ENCODE peak calls at places on chromosome 4, in four cellular contexts. C is choroid plexus epithelial cell, T is MCF 10A, L is D721Med. V is an unnamed sample.

GRCh38 chr4:4752576-4753401 is 106.7 kb upstream of the MSX1 start:
- DNase-seq in C (no peak), T (no peak), L (no peak), V (peak)

GRCh38 chr4:2333356-2333841 is 71.5 kb upstream of the MXD4 start:
- DNase-seq in C (no peak), T (peak), L (no peak), V (no peak)

GRCh38 chr4:153798436-153798835 is 9.6 kb upstream of the SFRP2 start:
- DNase-seq in C (no peak), T (no peak), L (no peak), V (no peak)

GRCh38 chr4:100848865-100849264 is 331.0 kb upstream of the EMCN start:
- DNase-seq in C (no peak), T (peak), L (no peak), V (no peak)

GRCh38 chr4:184776821-184777220 is 42.9 kb upstream of the CENPU start:
- DNase-seq in C (no peak), T (no peak), L (no peak), V (no peak)

GRCh38 chr4:2786152-2786671 is 6.7 kb upstream of the SH3BP2 start:
- DNase-seq in C (no peak), T (no peak), L (no peak), V (no peak)

GRCh38 chr4:47668810-47669408 is 169.0 kb downstream of the CORIN start:
- DNase-seq in C (peak), T (peak), L (no peak), V (peak)

GRCh38 chr4:15778191-15778741 is at the start of gene CD38:
- DNase-seq in C (peak), T (no peak), L (no peak), V (peak)

GRCh38 chr4:16967722-16968121 is 69.3 kb upstream of the LDB2 start:
- DNase-seq in C (peak), T (no peak), L (no peak), V (no peak)

DNA sequence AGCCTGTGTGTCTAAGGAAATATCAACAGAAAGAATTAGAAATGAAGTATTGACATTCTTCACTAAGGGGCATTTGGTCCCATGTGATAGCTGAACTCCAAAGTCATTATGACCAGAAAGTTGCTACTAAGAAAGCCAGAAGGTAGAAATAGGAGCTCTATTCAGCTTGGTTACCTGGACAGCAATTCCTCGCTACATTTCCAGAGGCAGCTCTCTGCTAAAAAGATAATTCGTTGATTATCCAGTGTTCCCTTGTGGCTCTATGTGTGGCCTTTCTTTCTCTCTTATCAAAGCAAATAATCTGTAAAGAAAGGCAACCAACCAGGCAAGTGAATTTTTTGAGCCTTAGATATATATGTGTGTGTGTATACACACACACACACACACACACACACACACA is 341.3 kb downstream of the ADGRL3 start:
- DNase-seq in C (no peak), T (no peak), L (no peak), V (no peak)
- TF ChIP-seq CTCF in C (no peak), T (no peak), L (no peak), V (no peak)

GRCh38 chr4:8537041-8537461 is 43.1 kb upstream of the GPR78 start:
- DNase-seq in C (peak), T (peak), L (no peak), V (no peak)
- TF ChIP-seq CTCF in C (no peak), T (no peak), L (no peak), V (no peak)

DNA sequence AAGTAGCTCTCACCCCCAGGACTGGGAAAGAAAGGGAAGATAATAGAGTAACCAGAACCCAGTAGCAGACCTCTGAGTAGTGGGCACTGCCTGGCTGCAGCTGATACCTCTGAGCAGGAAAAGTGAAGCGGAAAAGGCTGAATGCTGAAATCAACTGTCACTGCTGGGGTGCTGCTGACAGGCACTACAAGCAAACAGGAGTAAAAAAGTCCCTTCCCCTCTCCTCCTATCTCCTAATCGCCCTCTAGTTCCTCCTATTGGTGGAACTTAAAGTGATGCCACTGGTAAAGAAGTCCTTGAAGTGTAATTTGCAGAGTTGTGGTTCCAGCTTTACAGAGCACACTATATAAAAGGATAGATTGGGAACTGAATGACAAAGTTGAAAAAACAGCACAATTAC is 32.8 kb upstream of the GLRB start:
- DNase-seq in C (peak), T (peak), L (no peak), V (peak)
- TF ChIP-seq CTCF in C (peak), T (peak), L (no peak), V (no peak)

DNA sequence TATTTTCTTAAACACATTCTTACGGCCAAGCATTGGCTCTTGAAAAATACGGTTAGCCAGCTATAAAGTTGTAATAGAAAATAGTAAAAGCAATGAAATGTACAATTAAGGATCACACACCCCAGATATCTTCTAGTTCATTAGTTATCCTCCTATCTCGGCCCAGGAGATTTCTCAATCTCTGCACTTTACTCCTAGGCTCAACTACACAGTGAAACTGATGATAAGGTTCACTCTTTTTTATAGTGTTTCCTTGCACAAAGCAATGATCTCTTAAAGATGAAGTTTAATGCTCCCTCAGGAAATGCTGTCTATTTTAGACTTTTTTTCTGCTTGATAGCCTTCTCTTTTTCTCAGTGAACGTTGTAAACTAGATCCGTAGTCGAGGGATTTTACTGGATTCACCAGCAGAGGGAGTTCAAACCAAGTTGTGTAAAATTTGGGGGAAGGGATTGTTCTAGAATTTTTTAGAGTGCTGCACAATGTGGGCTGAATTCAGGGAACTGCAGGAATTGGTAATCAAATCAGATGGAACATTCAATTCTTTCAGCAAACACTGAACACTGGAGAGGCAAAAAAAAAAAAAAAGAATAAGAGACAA is 269.5 kb downstream of the GBA3 start:
- DNase-seq in C (peak), T (peak), L (no peak), V (peak)
- TF ChIP-seq CTCF in C (peak), T (peak), L (peak), V (peak)

DNA sequence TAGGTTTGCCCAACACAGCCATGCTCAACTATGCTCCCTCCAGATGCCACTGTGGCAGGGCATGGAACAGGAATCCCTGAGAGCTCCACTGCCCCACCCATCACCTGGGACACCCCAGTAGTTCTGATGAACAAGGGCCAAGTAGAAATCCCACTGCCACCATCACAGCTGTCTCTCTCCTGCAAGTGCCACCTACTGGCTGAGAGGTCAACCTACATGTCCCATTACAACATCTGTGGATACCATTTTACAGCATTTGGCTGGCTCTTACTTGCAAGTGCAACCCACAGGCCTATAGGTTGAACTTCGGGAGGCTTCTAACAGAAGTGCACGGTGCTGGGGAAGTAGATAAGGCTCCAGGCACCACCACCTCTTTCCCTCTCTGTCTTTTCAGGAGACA is 142.5 kb downstream of the CXXC4 start:
- DNase-seq in C (no peak), T (no peak), L (no peak), V (no peak)
- TF ChIP-seq CTCF in C (no peak), T (no peak), L (no peak), V (no peak)

GRCh38 chr4:77833158-77833724 is 14.1 kb upstream of the CNOT6L start:
- DNase-seq in C (no peak), T (peak), L (no peak), V (no peak)

DNA sequence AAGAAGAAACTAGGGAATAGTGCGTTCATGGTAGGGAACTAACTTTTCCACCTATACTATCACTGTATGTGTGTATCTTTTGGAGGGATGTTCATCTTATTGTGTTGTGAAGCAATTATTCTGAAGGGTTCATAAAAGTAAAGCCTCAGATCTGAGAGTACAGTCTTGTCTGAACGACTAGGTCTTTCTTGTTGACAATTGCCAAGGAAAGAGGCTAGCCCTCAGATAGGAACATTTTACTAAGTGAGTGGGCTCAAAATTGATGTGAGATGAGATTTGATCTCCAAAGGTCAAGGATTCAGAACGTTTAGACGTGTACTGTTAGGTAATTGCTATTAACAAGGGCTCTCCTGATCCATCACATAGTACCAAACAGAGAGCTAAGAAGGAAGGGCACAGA is 15.2 kb upstream of the CNOT6L start:
- DNase-seq in C (no peak), T (no peak), L (no peak), V (no peak)
- TF ChIP-seq CTCF in C (no peak), T (no peak), L (no peak), V (no peak)